ENCODE peak calls at places on chromosomes 11 and 22, in nine cellular contexts. C, J, H, A, F, L, X, Y and Q are unnamed samples.

GRCh38 chr22:24112188-24112587 is 69.1 kb upstream of the SUSD2 start:
- DNase-seq in C (peak), J (no peak), H (no peak), A (no peak), F (no peak), L (no peak), X (no peak), Y (no peak), Q (no peak)

GRCh38 chr11:93528757-93529639 is 14.2 kb downstream of the SMCO4 start:
- DNase-seq in C (no peak), J (peak), H (no peak), A (no peak), F (no peak), L (no peak), X (no peak), Y (no peak), Q (no peak)

GRCh38 chr11:102613455-102613854 is 11.7 kb downstream of the MMP20 start:
- DNase-seq in C (no peak), J (no peak), H (no peak), A (no peak), F (no peak), L (no peak), X (no peak), Y (no peak), Q (no peak)

GRCh38 chr22:41327124-41327523 is 25.8 kb downstream of the ZC3H7B start:
- DNase-seq in C (no peak), J (no peak), H (no peak), A (no peak), F (no peak), L (no peak), X (no peak), Y (no peak), Q (peak)

GRCh38 chr22:29762263-29762662 is 4.5 kb downstream of the ZMAT5 start:
- DNase-seq in C (peak), J (peak), H (no peak), A (no peak), F (no peak), L (no peak), X (no peak), Y (no peak), Q (no peak)

GRCh38 chr11:130465259-130465658 is 16.8 kb downstream of the ADAMTS15 start:
- DNase-seq in C (peak), J (no peak), H (no peak), A (no peak), F (no peak), L (no peak), X (no peak), Y (no peak), Q (no peak)

GRCh38 chr11:76803811-76804600 is 20.9 kb downstream of the TSKU start:
- DNase-seq in C (no peak), J (no peak), H (peak), A (no peak), F (peak), L (no peak), X (peak), Y (no peak), Q (no peak)

GRCh38 chr22:25493794-25494193 is 70.7 kb upstream of the GRK3 start:
- DNase-seq in C (no peak), J (no peak), H (no peak), A (no peak), F (no peak), L (no peak), X (no peak), Y (no peak), Q (no peak)

GRCh38 chr11:75802913-75803820 is 11.8 kb upstream of the UVRAG start:
- DNase-seq in C (peak), J (no peak), H (peak), A (peak), F (peak), L (peak), X (peak), Y (peak), Q (peak)

GRCh38 chr11:76131585-76131984 is 74.7 kb downstream of the WNT11 start:
- DNase-seq in C (no peak), J (no peak), H (no peak), A (no peak), F (no peak), L (no peak), X (no peak), Y (no peak), Q (no peak)

GRCh38 chr11:119974467-119974866 is 163.4 kb downstream of the TRIM29 start:
- DNase-seq in C (no peak), J (no peak), H (no peak), A (no peak), F (no peak), L (no peak), X (no peak), Y (no peak), Q (peak)

GRCh38 chr11:63553759-63554158 is 9.4 kb downstream of the PLAAT2 start:
- DNase-seq in C (no peak), J (no peak), H (peak), A (no peak), F (no peak), L (peak), X (peak), Y (no peak), Q (no peak)

GRCh38 chr11:108221401-108221800 is 1.0 kb downstream of the NPAT start:
- DNase-seq in C (no peak), J (no peak), H (peak), A (no peak), F (no peak), L (no peak), X (no peak), Y (peak), Q (no peak)

GRCh38 chr11:60987577-60988277 is 16.2 kb downstream of the CD6 start:
- DNase-seq in C (no peak), J (no peak), H (peak), A (no peak), F (no peak), L (no peak), X (peak), Y (no peak), Q (no peak)

GRCh38 chr22:17483670-17484372 is 79.5 kb upstream of the SLC25A18 start:
- DNase-seq in C (no peak), J (no peak), H (no peak), A (no peak), F (no peak), L (peak), X (no peak), Y (no peak), Q (no peak)

GRCh38 chr11:118491041-118491440 is 36.2 kb upstream of the TTC36 start:
- DNase-seq in C (no peak), J (no peak), H (no peak), A (no peak), F (no peak), L (no peak), X (no peak), Y (no peak), Q (no peak)

GRCh38 chr11:132114185-132114584 is 743.8 kb downstream of the NTM start:
- DNase-seq in C (no peak), J (no peak), H (no peak), A (no peak), F (no peak), L (peak), X (no peak), Y (peak), Q (peak)

GRCh38 chr11:29018631-29019030 is 910.4 kb downstream of the METTL15 start:
- DNase-seq in C (peak), J (no peak), H (no peak), A (peak), F (no peak), L (no peak), X (no peak), Y (peak), Q (no peak)